ENCODE peak calls at places on chromosomes 12 and 14, in seven cellular contexts. X is stimulated activated CD8-positive, alpha-beta memory T cell treated with anti-CD3 and anti-CD28 coated beads, Interleukin-4, amount 100 ng/mL, for 24 hours; J is GM23248; F is esophagus muscularis mucosa; P is ELR; T is NCI-H1436; W is stimulated activated CD4-positive, alpha-beta T cell treated with anti-CD3 and anti-CD28 coated beads, Interleukin-2, amount 100 ng/mL, for 48 hours. V is an unnamed sample.

GRCh38 chr12:76020281-76020680 is 11.3 kb downstream of the PHLDA1 start:
- DNase-seq in P (peak), F (no peak), X (peak), T (no peak), W (peak), J (peak), V (no peak)

GRCh38 chr12:68539615-68539952 is 71.1 kb upstream of the RAP1B start:
- DNase-seq in W (no peak), J (no peak), P (no peak), X (no peak), T (no peak), F (no peak), V (no peak)

GRCh38 chr12:97177482-97177881 is 270.4 kb downstream of the NEDD1 start:
- DNase-seq in T (no peak), W (no peak), J (no peak), P (peak), F (no peak), X (no peak), V (no peak)

GRCh38 chr14:59018978-59019377 is 169.5 kb upstream of the DAAM1 start:
- DNase-seq in J (no peak), T (no peak), F (no peak), X (no peak), P (peak), W (no peak), V (no peak)

GRCh38 chr12:57549203-57549908 is 488 bp upstream of the KIF5A start:
- DNase-seq in J (no peak), P (no peak), X (no peak), W (no peak), T (no peak), F (no peak), V (no peak)

GRCh38 chr12:47949441-47950341 is 13.7 kb upstream of the TMEM106C start:
- DNase-seq in T (peak), W (peak), X (no peak), J (peak), P (peak), F (no peak), V (peak)

GRCh38 chr14:40983604-40984003 is 623.1 kb upstream of the LRFN5 start:
- DNase-seq in J (no peak), F (no peak), P (no peak), X (no peak), W (no peak), T (no peak), V (no peak)

GRCh38 chr14:22225526-22226133 is 363.4 kb downstream of the DAD1 start:
- DNase-seq in P (peak), X (no peak), F (no peak), T (no peak), J (peak), W (no peak), V (no peak)

GRCh38 chr12:54259194-54260011 is 20.5 kb downstream of the CBX5 start:
- DNase-seq in W (no peak), J (peak), T (peak), X (peak), P (peak), F (no peak), V (peak)

GRCh38 chr12:39402922-39403321 is 40.0 kb downstream of the KIF21A start:
- DNase-seq in J (peak), T (no peak), W (no peak), X (no peak), P (no peak), F (no peak), V (no peak)

GRCh38 chr14:101466456-101467180 is 94.7 kb upstream of the DIO3 start:
- DNase-seq in W (no peak), F (no peak), T (no peak), J (no peak), X (no peak), P (no peak), V (no peak)

GRCh38 chr14:84086714-84087113 is 1443.2 kb upstream of the FLRT2 start:
- DNase-seq in T (no peak), P (no peak), F (no peak), J (no peak), W (no peak), X (no peak), V (no peak)